ENCODE peak calls at places on chromosome 5, in five cellular contexts. T is activated CD4-positive, CD25-positive, alpha-beta regulatory T cell; Z is CD4-positive, alpha-beta T cell; C is upper lobe of left lung; I is non-pigmented ciliary epithelial cell. R is an unnamed sample.

GRCh38 chr5:84148651-84149050 is 236.0 kb downstream of the EDIL3 start:
- DNase-seq in T (no peak), Z (no peak), C (no peak), I (no peak), R (no peak)

GRCh38 chr5:9543266-9543925 is 2.5 kb downstream of the SEMA5A start:
- DNase-seq in T (no peak), Z (no peak), C (no peak), I (no peak), R (no peak)

GRCh38 chr5:89968870-89969472 is 440.6 kb downstream of the CETN3 start:
- DNase-seq in T (no peak), Z (no peak), C (peak; percentile 40), I (no peak), R (no peak)

GRCh38 chr5:542693-543311 is 18.6 kb upstream of the SLC9A3 start:
- DNase-seq in T (no peak), Z (no peak), C (no peak), I (no peak), R (no peak)

GRCh38 chr5:37905230-37905629 is 65.4 kb upstream of the GDNF start:
- DNase-seq in T (no peak), Z (no peak), C (no peak), I (no peak), R (no peak)

GRCh38 chr5:171927345-171927941 is 79.0 kb downstream of the FBXW11 start:
- DNase-seq in T (no peak), Z (no peak), C (no peak), I (no peak), R (no peak)

GRCh38 chr5:54867310-54867944 is 118.0 kb downstream of the ESM1 start:
- DNase-seq in T (no peak), Z (no peak), C (no peak), I (no peak), R (peak; percentile 40)

GRCh38 chr5:168015506-168015905 is 275.9 kb upstream of the WWC1 start:
- DNase-seq in T (no peak), Z (no peak), C (no peak), I (no peak), R (no peak)

GRCh38 chr5:151092750-151093149 is 11.9 kb upstream of the TNIP1 start:
- DNase-seq in T (no peak), Z (no peak), C (peak; percentile 70), I (no peak), R (no peak)

GRCh38 chr5:128009399-128009798 is 74.2 kb upstream of the SLC12A2 start:
- DNase-seq in T (no peak), Z (no peak), C (no peak), I (no peak), R (no peak)

GRCh38 chr5:65366655-65367054 is 115.1 kb downstream of the ADAMTS6 start:
- DNase-seq in T (no peak), Z (no peak), C (no peak), I (no peak), R (no peak)

GRCh38 chr5:10556893-10557746 is 6.8 kb upstream of the ANKRD33B start:
- DNase-seq in T (no peak), Z (no peak), C (no peak), I (no peak), R (no peak)

GRCh38 chr5:104947061-104947460 is 1384.5 kb upstream of the NUDT12 start:
- DNase-seq in T (no peak), Z (no peak), C (no peak), I (no peak), R (no peak)

GRCh38 chr5:172798422-172799215 is 27.6 kb upstream of the DUSP1 start:
- DNase-seq in T (no peak), Z (no peak), C (peak; percentile 81), I (peak; percentile 84), R (no peak)